ENCODE peak calls at places on chromosomes 13 and 19, in four cellular contexts. D is NB4, E is Peyer's patch, A is heart right ventricle. B is an unnamed sample.

GRCh38 chr19:3785938-3786824 is at the start of gene MATK:
- DNase-seq in D (peak; percentile 82), E (no peak), A (no peak), B (no peak)

GRCh38 chr13:48028066-48028465 is 9.5 kb upstream of the NUDT15 start:
- DNase-seq in D (no peak), E (no peak), A (no peak), B (no peak)

GRCh38 chr13:40126301-40127085 is 471.0 kb downstream of the COG6 start:
- DNase-seq in D (no peak), E (no peak), A (no peak), B (peak; percentile 52)

GRCh38 chr19:33798701-33799111 is 2.0 kb downstream of the KCTD15 start:
- DNase-seq in D (no peak), E (no peak), A (no peak), B (no peak)

GRCh38 chr19:49214701-49215100 is 57.1 kb downstream of the TRPM4 start:
- DNase-seq in D (no peak), E (no peak), A (no peak), B (peak; percentile 82)

GRCh38 chr13:44306401-44307192 is 67.0 kb upstream of the SERP2 start:
- DNase-seq in D (no peak), E (peak; percentile 52), A (peak; percentile 89), B (no peak)

GRCh38 chr13:102913924-102914628 is 68.2 kb downstream of the ERCC5 start:
- DNase-seq in D (no peak), E (no peak), A (no peak), B (peak; percentile 32)

GRCh38 chr13:20230913-20231838 is 943 bp downstream of the GJB6 start:
- DNase-seq in D (peak; percentile 40), E (no peak), A (no peak), B (no peak)

GRCh38 chr13:106281426-106281825 is 254.0 kb downstream of the EFNB2 start:
- DNase-seq in D (no peak), E (no peak), A (no peak), B (no peak)

GRCh38 chr13:99959538-99960230 is 11.9 kb downstream of the ZIC5 start:
- DNase-seq in D (no peak), E (no peak), A (no peak), B (no peak)
- H3K4me3 ChIP-seq in D (no peak overlapping the region), E (peak overlapping the region; percentile 30), A (no peak overlapping the region), B (no peak overlapping the region)

DNA sequence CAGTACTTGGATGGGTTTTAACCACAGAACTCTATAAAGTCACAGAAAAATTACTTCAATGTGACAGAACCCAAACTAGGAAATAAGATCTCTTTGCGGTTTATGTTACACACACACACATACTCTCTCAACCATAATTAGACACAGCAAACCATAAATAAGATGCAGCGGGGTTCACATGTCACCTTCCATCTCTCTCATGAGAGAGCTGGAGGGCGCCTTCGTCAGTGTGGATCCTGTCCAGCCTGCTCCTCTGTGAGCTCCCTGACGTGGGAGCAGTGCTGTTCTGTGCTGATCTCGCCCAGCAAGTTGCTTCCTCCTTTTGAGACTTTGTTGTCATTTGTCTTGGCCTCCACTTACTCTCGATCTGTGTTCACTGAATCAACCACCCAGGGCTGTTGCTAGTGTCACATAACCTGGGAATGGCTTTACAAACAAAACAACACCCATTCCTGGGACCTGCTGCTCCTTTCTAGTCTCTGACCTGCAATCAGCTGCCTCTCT is 204.9 kb upstream of the KL start:
- DNase-seq in D (peak; percentile 62), E (no peak), A (no peak), B (peak; percentile 69)
- TF ChIP-seq CTCF in D (no peak), E (no peak), A (no peak), B (no peak)

GRCh38 chr13:51588406-51588949 is 4.2 kb downstream of the WDFY2 start:
- DNase-seq in D (no peak), E (no peak), A (no peak), B (no peak)
- H3K4me3 ChIP-seq in D (no peak overlapping the region), E (no peak overlapping the region), A (no peak overlapping the region), B (no peak overlapping the region)

GRCh38 chr13:77565635-77566034 is 30.1 kb downstream of the SCEL start:
- DNase-seq in D (peak; percentile 57), E (no peak), A (no peak), B (peak; percentile 58)
- TF ChIP-seq CTCF in D (peak; percentile 40), E (peak; percentile 18), A (peak; percentile 49), B (peak; percentile 57)

DNA sequence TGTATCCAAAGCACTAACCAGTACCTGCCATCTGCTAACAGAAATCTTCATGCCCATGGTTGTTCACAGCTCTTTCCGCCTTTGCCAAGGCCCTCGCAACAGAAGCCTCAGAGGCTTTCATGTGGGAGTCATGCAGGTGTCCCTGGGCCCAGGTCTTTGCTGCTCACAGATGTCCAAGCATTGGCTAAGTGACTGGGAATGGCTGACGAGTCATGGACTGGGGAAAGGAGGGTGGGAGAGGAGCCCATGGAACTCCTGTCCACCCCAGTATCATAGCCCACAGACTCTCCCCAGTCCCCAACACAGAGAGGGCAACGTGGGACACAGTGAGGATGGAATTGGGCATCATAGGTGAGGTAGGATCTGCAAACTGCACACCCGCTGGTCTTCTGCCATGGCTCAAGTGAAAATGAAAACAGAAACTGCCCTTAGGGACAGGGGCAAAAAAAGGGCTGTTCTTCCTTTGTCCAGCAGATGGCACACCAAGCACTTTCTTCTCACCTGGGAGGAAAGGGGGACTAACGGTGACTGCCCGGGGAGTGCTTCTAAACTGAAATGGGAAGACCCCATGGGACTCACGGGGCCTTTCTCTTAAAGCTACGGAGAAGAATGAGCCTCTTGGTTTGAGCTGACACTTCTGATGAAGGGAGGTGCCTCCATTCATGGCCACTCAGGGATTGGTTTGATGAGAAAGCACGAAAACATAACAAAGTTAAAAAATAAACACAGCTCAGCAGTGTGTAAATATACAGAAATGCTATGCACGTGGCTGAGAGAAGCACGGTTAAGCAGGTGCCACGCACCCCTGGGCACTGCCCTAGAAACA is 11.1 kb upstream of the DHRS12 start:
- DNase-seq in D (peak; percentile 87), E (peak; percentile 65), A (peak; percentile 66), B (peak; percentile 87)
- H3K4me3 ChIP-seq in D (no peak overlapping the region), E (peak overlapping the region; percentile 34), A (no peak overlapping the region), B (peak overlapping the region; percentile 28)

GRCh38 chr19:44958090-44958489 is 2.9 kb downstream of the CLPTM1 start:
- DNase-seq in D (no peak), E (no peak), A (no peak), B (no peak)

GRCh38 chr19:44951179-44952159 is 3.7 kb upstream of the CLPTM1 start:
- DNase-seq in D (peak; percentile 76), E (no peak), A (peak; percentile 77), B (peak; percentile 85)

GRCh38 chr19:44955500-44956439 is 590 bp downstream of the CLPTM1 start:
- DNase-seq in D (no peak), E (no peak), A (no peak), B (no peak)

GRCh38 chr19:44954278-44954648 is 917 bp upstream of the CLPTM1 start:
- DNase-seq in D (no peak), E (no peak), A (no peak), B (no peak)

DNA sequence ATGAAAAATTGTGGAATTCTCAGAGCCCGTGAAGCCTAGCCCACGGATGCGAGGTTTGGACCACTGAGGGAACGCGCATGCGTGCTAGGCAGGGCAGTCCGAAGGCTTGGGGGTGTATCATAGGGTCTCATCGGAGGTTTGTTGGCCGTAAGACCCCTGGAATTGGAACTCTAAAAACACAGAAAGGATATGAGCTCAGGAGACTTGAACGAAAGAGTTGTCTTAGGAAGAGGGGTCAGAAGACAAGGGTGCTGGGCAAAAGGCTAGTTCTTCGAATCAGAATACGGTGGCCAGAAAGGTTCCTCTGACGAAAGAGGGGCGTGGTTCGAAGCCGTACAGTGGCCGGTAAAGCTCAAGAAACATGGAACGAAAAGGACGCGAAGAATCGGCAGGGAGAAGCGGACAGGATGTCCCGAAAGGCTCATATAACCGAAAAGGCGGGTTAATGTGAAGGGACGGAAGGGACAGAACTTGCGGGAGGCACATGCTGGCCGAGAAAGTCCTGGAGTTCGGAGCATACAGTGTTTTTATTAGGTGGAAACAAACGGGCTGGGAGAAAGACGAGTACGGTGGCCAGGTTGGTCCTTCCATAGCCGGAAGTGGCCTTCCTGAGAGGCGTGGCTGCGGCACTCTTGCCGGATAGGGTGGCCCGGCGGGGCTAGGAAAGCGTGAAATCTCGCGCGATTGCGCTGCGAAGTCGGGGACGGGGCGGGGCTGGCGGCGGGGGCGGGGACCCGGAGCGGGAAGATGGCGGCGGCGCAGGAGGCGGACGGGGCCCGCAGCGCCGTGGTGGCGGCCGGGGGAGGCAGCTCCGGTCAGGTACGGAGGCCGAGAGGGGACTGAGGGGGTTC is at the start of gene CLPTM1:
- DNase-seq in D (peak; percentile 93), E (peak; percentile 97), A (peak; percentile 97), B (peak; percentile 98)
- TF ChIP-seq CTCF in D (no peak), E (no peak), A (no peak), B (no peak)